ENCODE peak calls at places on chromosome 6, in six cellular contexts. P is CD4-positive, alpha-beta memory T cell; X is tibial nerve; R is fibroblast of lung; U is suprapubic skin; G is PC-9. K is an unnamed sample.

GRCh38 chr6:168131464-168132415 is 52.7 kb upstream of the FRMD1 start:
- DNase-seq in G (no peak), P (no peak), R (no peak), X (no peak), U (no peak), K (no peak)

GRCh38 chr6:14470697-14471096 is 353.1 kb downstream of the CD83 start:
- DNase-seq in R (no peak), U (no peak), G (no peak), X (no peak), P (no peak), K (no peak)

GRCh38 chr6:118216751-118217150 is 309.7 kb downstream of the SLC35F1 start:
- DNase-seq in R (no peak), X (no peak), G (no peak), P (no peak), U (no peak), K (peak; percentile 41)

GRCh38 chr6:11374036-11375010 is 141.9 kb upstream of the NEDD9 start:
- DNase-seq in U (no peak), R (no peak), X (no peak), G (no peak), P (no peak), K (no peak)

GRCh38 chr6:2684059-2684749 is 66.5 kb downstream of the MYLK4 start:
- DNase-seq in U (no peak), R (peak; percentile 78), G (peak; percentile 68), X (no peak), P (no peak), K (no peak)

GRCh38 chr6:3228046-3228671 is 706 bp upstream of the TUBB2B start:
- DNase-seq in R (no peak), X (no peak), U (no peak), G (no peak), P (no peak), K (no peak)

GRCh38 chr6:39344821-39345280 is 22.3 kb upstream of the KCNK16 start:
- DNase-seq in P (no peak), G (peak; percentile 12), R (no peak), U (no peak), X (no peak), K (no peak)

GRCh38 chr6:26180346-26180745 is 93.1 kb downstream of the HFE start:
- DNase-seq in U (no peak), G (no peak), P (no peak), R (no peak), X (no peak), K (no peak)

GRCh38 chr6:158708239-158708638 is 58.4 kb downstream of the SYTL3 start:
- DNase-seq in G (no peak), R (peak; percentile 77), P (no peak), U (no peak), X (no peak), K (no peak)

GRCh38 chr6:5937936-5938706 is 68.6 kb downstream of the NRN1 start:
- DNase-seq in G (no peak), X (no peak), R (no peak), U (no peak), P (no peak), K (no peak)

GRCh38 chr6:34709386-34709785 is 12.8 kb upstream of the ILRUN start:
- DNase-seq in R (peak; percentile 76), X (no peak), P (no peak), U (no peak), G (no peak), K (no peak)
- H3K27ac ChIP-seq in R (no peak overlapping the region), X (no peak overlapping the region), P (no peak overlapping the region), U (peak overlapping the region; percentile 2), G (no peak overlapping the region), K (no peak overlapping the region)

GRCh38 chr6:63677282-63677681 is 41.7 kb downstream of the PHF3 start:
- DNase-seq in X (no peak), U (no peak), P (no peak), G (no peak), R (no peak), K (no peak)

GRCh38 chr6:63675138-63675537 is 39.5 kb downstream of the PHF3 start:
- DNase-seq in G (no peak), X (no peak), P (no peak), U (no peak), R (no peak), K (no peak)

GRCh38 chr6:63673692-63674091 is 38.1 kb downstream of the PHF3 start:
- DNase-seq in U (no peak), R (no peak), G (no peak), P (no peak), X (no peak), K (no peak)

GRCh38 chr6:63674635-63675034 is 39.0 kb downstream of the PHF3 start:
- DNase-seq in P (no peak), X (no peak), R (no peak), G (no peak), U (no peak), K (no peak)

GRCh38 chr6:63676412-63677114 is 41.0 kb downstream of the PHF3 start:
- DNase-seq in P (no peak), R (no peak), G (no peak), U (no peak), X (no peak), K (no peak)
- H3K27ac ChIP-seq in P (no peak overlapping the region), R (no peak overlapping the region), G (no peak overlapping the region), U (no peak overlapping the region), X (no peak overlapping the region), K (no peak overlapping the region)

DNA sequence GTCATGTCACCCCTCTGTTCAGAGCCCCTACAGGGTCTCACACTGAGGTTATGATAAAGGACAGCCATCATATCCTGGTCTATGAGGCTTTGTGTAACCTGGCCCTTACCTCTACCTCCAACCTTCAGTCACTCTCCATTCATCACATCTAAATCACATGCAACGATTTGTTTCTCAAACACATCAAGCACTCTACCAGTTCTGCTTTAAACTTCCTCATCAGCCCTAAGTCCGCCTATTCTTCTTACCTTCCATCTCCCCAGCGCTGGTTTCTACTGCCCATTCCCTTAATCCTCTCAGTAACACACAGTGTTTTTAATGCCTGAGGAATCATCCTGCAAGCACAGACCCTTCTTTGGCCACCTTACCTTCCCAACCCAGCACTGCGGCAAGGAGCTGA is 17.9 kb upstream of the BACH2 start:
- DNase-seq in R (no peak), P (no peak), G (no peak), X (no peak), U (no peak), K (no peak)
- H3K27ac ChIP-seq in R (no peak overlapping the region), P (no peak overlapping the region), G (no peak overlapping the region), X (no peak overlapping the region), U (no peak overlapping the region), K (no peak overlapping the region)

DNA sequence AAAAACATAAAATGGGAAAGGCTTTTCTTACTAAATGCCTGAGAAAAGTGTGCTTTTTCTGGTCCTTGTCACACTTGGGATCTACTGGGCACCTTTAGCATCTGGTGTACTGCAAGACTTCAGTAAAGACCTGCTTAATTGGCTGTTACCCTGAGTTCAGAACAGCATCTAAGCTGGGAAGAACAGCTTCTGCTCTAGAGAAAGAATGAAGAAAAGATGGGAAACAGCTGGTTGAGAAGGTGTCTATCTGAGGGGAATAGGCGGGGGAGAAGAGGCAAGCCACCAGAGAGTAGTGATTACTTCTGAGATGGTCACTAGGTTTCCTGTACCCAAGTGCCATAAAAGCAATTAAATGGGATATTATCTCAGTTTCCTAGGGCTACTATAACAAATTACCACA is 128.2 kb upstream of the SPACA1 start:
- DNase-seq in X (no peak), R (no peak), P (no peak), U (no peak), G (no peak), K (no peak)
- H3K27ac ChIP-seq in X (no peak overlapping the region), R (no peak overlapping the region), P (no peak overlapping the region), U (no peak overlapping the region), G (no peak overlapping the region), K (no peak overlapping the region)

GRCh38 chr6:37353761-37354525 is at the start of gene RNF8:
- DNase-seq in G (peak; percentile 89), U (peak; percentile 94), R (peak; percentile 87), P (peak; percentile 85), X (peak; percentile 80), K (peak; percentile 18)
- H3K27ac ChIP-seq in G (no peak within 1 kb of the TSS), U (peak within 1 kb of the TSS; percentile 16), R (peak within 1 kb of the TSS; percentile 59), P (peak within 1 kb of the TSS; percentile 65), X (no peak within 1 kb of the TSS), K (peak within 1 kb of the TSS; percentile 20)

DNA sequence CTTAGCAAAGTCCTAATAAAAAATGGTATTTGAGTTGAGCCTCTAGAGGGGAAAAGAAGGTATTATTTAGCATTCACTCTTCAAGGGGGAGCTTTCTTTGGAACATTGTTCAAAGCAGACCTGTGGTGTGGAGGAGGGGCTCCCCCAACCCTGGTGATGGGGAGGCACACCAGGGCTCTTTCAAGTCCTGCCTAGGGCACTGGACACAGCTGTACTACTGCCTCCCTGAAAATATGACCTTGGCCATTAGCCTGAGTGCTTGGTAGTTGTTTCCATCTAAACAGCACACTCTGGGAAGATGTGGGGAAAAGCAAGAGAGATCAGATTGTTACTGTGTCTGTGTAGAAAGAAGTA is 215.1 kb upstream of the CNR1 start:
- DNase-seq in U (no peak), R (no peak), X (no peak), P (no peak), G (no peak), K (no peak)
- H3K27ac ChIP-seq in U (peak overlapping the region; percentile 2), R (no peak overlapping the region), X (no peak overlapping the region), P (no peak overlapping the region), G (no peak overlapping the region), K (no peak overlapping the region)

GRCh38 chr6:108561742-108562502 is 1.2 kb downstream of the FOXO3 start:
- DNase-seq in U (no peak), R (peak; percentile 25), P (no peak), G (peak; percentile 25), X (no peak), K (no peak)

GRCh38 chr6:108563292-108563691 is 2.6 kb downstream of the FOXO3 start:
- DNase-seq in G (no peak), P (no peak), X (no peak), U (no peak), R (no peak), K (no peak)

GRCh38 chr6:108560463-108561308 is at the start of gene FOXO3:
- DNase-seq in R (peak; percentile 89), G (peak; percentile 94), P (peak; percentile 70), X (peak; percentile 78), U (peak; percentile 94), K (peak; percentile 62)

GRCh38 chr6:108564178-108564577 is 3.5 kb downstream of the FOXO3 start:
- DNase-seq in G (no peak), U (no peak), P (no peak), R (peak; percentile 99), X (no peak), K (no peak)

GRCh38 chr6:108562503-108562993 is 1.8 kb downstream of the FOXO3 start:
- DNase-seq in U (peak; percentile 83), G (peak; percentile 74), P (no peak), X (peak; percentile 85), R (peak; percentile 76), K (peak; percentile 58)
- H3K27ac ChIP-seq in U (peak overlapping the region; percentile 99), G (peak overlapping the region; percentile 84), P (no peak overlapping the region), X (peak overlapping the region; percentile 97), R (peak overlapping the region; percentile 95), K (peak overlapping the region; percentile 92)

DNA sequence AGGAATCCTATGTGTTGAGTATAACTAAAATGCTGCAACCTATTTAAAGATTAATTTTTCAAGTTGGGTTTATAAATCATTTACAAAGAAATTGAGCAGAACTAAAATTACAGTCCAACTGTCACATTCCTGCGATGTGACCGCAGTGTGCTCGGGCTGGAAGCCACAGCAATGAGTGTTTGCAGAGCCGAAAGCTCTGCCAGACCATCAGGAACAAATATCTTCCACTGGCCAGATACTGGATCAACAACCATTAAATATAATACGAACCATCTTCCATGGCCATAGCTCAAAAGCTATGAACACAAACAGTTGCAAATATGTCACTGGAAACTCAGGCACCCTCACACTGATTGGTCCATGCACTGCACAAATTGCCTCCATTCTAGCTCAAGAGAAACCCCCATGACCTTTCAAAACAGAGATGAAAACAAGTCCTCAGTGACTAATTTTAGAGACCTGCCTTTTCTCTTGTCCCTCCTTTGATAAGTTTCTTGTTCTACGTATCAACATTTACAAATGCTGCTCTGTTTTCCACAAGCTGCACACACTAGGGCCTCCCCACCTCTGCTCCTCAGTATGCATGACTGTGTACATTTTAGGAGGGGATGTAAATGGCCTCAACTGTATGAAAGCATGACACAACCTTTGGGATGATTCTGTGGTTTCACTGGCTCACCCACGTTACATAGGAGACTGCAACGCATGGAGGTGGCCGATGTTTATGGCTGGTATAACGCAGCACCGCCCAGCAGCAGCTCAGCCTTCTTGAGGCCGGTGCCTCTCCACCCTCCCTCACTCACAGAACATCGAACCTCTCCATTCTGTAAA is 171.7 kb downstream of the WDR27 start:
- DNase-seq in U (no peak), G (no peak), R (peak; percentile 96), P (peak; percentile 1), X (no peak), K (no peak)
- H3K27ac ChIP-seq in U (peak overlapping the region; percentile 58), G (no peak overlapping the region), R (peak overlapping the region; percentile 39), P (no peak overlapping the region), X (no peak overlapping the region), K (no peak overlapping the region)